ENCODE peak calls at places on chromosome 10, in seven cellular contexts. C, A, S, K, L, R and F are unnamed samples.

GRCh38 chr10:103838851-103839512 is 16.4 kb downstream of the SH3PXD2A start:
- DNase-seq in C (no peak), A (no peak), S (no peak), K (no peak), L (no peak), R (no peak), F (no peak)

GRCh38 chr10:44674536-44674935 is 236.6 kb upstream of the TMEM72 start:
- DNase-seq in C (no peak), A (no peak), S (no peak), K (no peak), L (no peak), R (no peak), F (no peak)

GRCh38 chr10:58943234-58943633 is 233.2 kb upstream of the PHYHIPL start:
- DNase-seq in C (no peak), A (no peak), S (no peak), K (no peak), L (no peak), R (no peak), F (no peak)

GRCh38 chr10:22823109-22823508 is 104.7 kb upstream of the ARMC3 start:
- DNase-seq in C (no peak), A (peak; percentile 60), S (no peak), K (no peak), L (no peak), R (no peak), F (no peak)

GRCh38 chr10:14466256-14466655 is 135.5 kb upstream of the FRMD4A start:
- DNase-seq in C (no peak), A (no peak), S (no peak), K (no peak), L (no peak), R (no peak), F (no peak)

GRCh38 chr10:80477813-80478212 is 23.7 kb downstream of the TSPAN14 start:
- DNase-seq in C (no peak), A (peak; percentile 57), S (peak; percentile 39), K (no peak), L (no peak), R (no peak), F (no peak)

GRCh38 chr10:31319602-31320178 is 674 bp downstream of the ZEB1 start:
- DNase-seq in C (no peak), A (no peak), S (no peak), K (no peak), L (no peak), R (peak; percentile 90), F (no peak)

GRCh38 chr10:1287493-1288480 is 231.6 kb downstream of the WDR37 start:
- DNase-seq in C (no peak), A (no peak), S (no peak), K (no peak), L (no peak), R (no peak), F (no peak)

GRCh38 chr10:21523557-21524008 is 1.9 kb downstream of the SKIDA1 start:
- DNase-seq in C (peak; percentile 73), A (no peak), S (peak; percentile 77), K (no peak), L (no peak), R (no peak), F (peak; percentile 40)

GRCh38 chr10:70690584-70690983 is 18.3 kb downstream of the ADAMTS14 start:
- DNase-seq in C (no peak), A (no peak), S (no peak), K (no peak), L (no peak), R (no peak), F (peak; percentile 29)

GRCh38 chr10:133372507-133372906 is 647 bp downstream of the ECHS1 start:
- DNase-seq in C (peak; percentile 36), A (no peak), S (no peak), K (peak; percentile 31), L (no peak), R (peak; percentile 88), F (no peak)

GRCh38 chr10:17256026-17256425 is 28.0 kb downstream of the VIM start:
- DNase-seq in C (no peak), A (no peak), S (no peak), K (no peak), L (no peak), R (no peak), F (no peak)

GRCh38 chr10:51029172-51029641 is 45.1 kb upstream of the PRKG1 start:
- DNase-seq in C (no peak), A (no peak), S (no peak), K (no peak), L (no peak), R (no peak), F (no peak)

GRCh38 chr10:16845248-16845647 is 28.0 kb upstream of the RSU1 start:
- DNase-seq in C (no peak), A (no peak), S (no peak), K (peak; percentile 41), L (peak; percentile 38), R (no peak), F (no peak)

GRCh38 chr10:129770286-129770685 is 193.8 kb downstream of the EBF3 start:
- DNase-seq in C (no peak), A (no peak), S (peak; percentile 35), K (peak; percentile 9), L (no peak), R (peak; percentile 72), F (peak; percentile 2)

DNA sequence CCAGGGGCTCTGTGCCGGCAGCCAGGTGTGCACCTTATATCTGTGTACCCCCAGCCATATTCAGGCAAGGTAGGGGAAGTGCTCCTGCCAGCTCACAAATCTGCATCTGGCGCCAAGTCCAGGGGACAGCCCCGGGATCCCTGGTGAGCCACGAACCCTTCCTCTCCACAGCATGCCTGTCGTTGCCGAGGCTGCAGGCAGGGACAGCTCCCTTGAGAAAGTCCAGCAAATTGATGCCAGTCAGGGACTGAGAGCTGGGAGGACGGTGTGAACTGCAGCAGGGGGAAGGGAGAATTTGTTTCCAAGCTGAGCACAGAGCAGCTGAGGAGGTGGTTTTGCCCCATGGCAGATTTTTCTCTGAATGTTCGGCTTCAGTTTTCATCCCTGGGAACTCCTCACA is 919 bp downstream of the PLA2G12B start:
- DNase-seq in C (no peak), A (no peak), S (no peak), K (no peak), L (no peak), R (no peak), F (no peak)
- H3K4me3 ChIP-seq in C (no peak overlapping the region), A (peak overlapping the region; percentile 49), S (no peak overlapping the region), K (no peak overlapping the region), L (peak overlapping the region; percentile 13), R (no peak overlapping the region), F (no peak overlapping the region)

GRCh38 chr10:119208553-119208940 is 1.2 kb downstream of the GRK5 start:
- DNase-seq in C (no peak), A (no peak), S (no peak), K (no peak), L (no peak), R (no peak), F (no peak)

GRCh38 chr10:119205926-119206602 is 1.3 kb upstream of the GRK5 start:
- DNase-seq in C (no peak), A (peak; percentile 88), S (peak; percentile 87), K (no peak), L (peak; percentile 50), R (peak; percentile 93), F (peak; percentile 88)

GRCh38 chr10:119207713-119208552 is 562 bp downstream of the GRK5 start:
- DNase-seq in C (peak; percentile 50), A (peak; percentile 72), S (peak; percentile 78), K (peak; percentile 52), L (peak; percentile 58), R (peak; percentile 93), F (peak; percentile 82)

GRCh38 chr10:119206603-119207366 is 586 bp upstream of the GRK5 start:
- DNase-seq in C (peak; percentile 78), A (peak; percentile 86), S (peak; percentile 78), K (peak; percentile 82), L (peak; percentile 36), R (peak; percentile 94), F (peak; percentile 76)

DNA sequence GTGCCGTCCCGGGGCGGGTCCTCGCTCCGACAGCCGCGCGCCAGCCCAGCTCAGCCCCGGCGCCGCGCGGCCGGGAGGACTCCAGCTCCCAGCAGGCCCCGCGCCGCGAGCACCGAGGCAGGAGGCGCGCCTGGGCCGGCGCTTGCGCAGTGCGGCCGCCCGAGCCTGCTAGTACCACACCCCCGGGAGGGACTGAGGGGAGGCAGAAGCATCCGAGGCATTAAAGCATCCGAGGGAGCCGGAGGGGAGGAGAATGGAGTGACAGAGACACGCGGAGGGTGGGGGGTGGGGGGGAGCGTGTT is at the start of gene GRK5:
- DNase-seq in C (peak; percentile 95), A (peak; percentile 98), S (peak; percentile 97), K (peak; percentile 93), L (peak; percentile 90), R (peak; percentile 99), F (peak; percentile 95)
- TF ChIP-seq POLR2A in C (peak; percentile 50), A (peak; percentile 70), S (peak; percentile 79), K (peak; percentile 77), L (peak; percentile 64), R (no peak), F (peak; percentile 66)

GRCh38 chr10:63883861-63884260 is 362.7 kb downstream of the REEP3 start:
- DNase-seq in C (no peak), A (no peak), S (no peak), K (no peak), L (no peak), R (no peak), F (no peak)
- H3K27ac ChIP-seq in C (no peak overlapping the region), A (no peak overlapping the region), S (no peak overlapping the region), K (no peak overlapping the region), L (no peak overlapping the region), R (no peak overlapping the region), F (no peak overlapping the region)

GRCh38 chr10:67088035-67088434 is 162.2 kb downstream of the LRRTM3 start:
- DNase-seq in C (no peak), A (no peak), S (no peak), K (no peak), L (no peak), R (no peak), F (no peak)
- H3K4me3 ChIP-seq in C (no peak overlapping the region), A (no peak overlapping the region), S (no peak overlapping the region), K (no peak overlapping the region), L (no peak overlapping the region), R (no peak overlapping the region), F (no peak overlapping the region)

GRCh38 chr10:33955676-33956075 is 621.2 kb upstream of the NRP1 start:
- DNase-seq in C (no peak), A (no peak), S (no peak), K (no peak), L (no peak), R (no peak), F (no peak)

GRCh38 chr10:33952692-33953360 is 618.4 kb upstream of the NRP1 start:
- DNase-seq in C (no peak), A (no peak), S (no peak), K (no peak), L (no peak), R (no peak), F (no peak)

GRCh38 chr10:33945051-33945450 is 610.6 kb upstream of the NRP1 start:
- DNase-seq in C (no peak), A (no peak), S (no peak), K (no peak), L (no peak), R (no peak), F (no peak)

GRCh38 chr10:33947563-33947962 is 613.1 kb upstream of the NRP1 start:
- DNase-seq in C (no peak), A (no peak), S (no peak), K (no peak), L (no peak), R (no peak), F (no peak)

DNA sequence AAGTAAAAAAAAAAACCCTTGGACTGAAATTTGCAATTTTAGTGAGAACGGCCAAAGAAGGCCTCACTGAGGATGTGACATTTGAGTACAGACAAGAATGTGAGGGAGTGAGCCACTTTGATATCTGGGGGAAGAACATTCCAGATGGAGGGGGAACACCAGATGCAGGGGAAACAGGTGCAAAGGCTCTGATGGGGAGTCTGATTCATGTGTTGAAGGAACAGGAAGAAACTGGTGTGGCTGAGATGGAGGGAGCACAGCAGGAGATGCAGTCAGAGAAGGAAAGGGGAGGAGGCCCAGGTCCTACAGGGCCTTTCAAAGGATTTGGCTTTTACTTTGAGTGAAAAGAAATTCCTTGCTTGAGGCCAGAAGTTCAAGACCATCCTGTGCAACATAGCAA is 615.7 kb upstream of the NRP1 start:
- DNase-seq in C (no peak), A (no peak), S (no peak), K (no peak), L (no peak), R (no peak), F (no peak)
- TF ChIP-seq POLR2A in C (no peak), A (no peak), S (no peak), K (no peak), L (no peak), R (no peak), F (no peak)